ENCODE peak calls at places on chromosomes 13 and 19, in six cellular contexts. A, B, G, W, E and X are unnamed samples.

GRCh38 chr13:24217601-24218281 is 57.2 kb downstream of the SPATA13 start:
- DNase-seq in E (no peak), W (peak; percentile 59), B (peak; percentile 86), A (no peak), G (no peak), X (no peak)

GRCh38 chr13:48709213-48709612 is 55.5 kb downstream of the CYSLTR2 start:
- DNase-seq in B (no peak), A (no peak), E (no peak), G (no peak), W (no peak), X (no peak)

GRCh38 chr19:38478273-38478971 is 44.9 kb downstream of the RYR1 start:
- DNase-seq in A (no peak), B (no peak), E (no peak), W (peak; percentile 30), G (no peak), X (no peak)

GRCh38 chr19:39236527-39236926 is 8.3 kb downstream of the IFNL3 start:
- DNase-seq in G (no peak), E (no peak), W (no peak), B (peak; percentile 17), A (no peak), X (no peak)

GRCh38 chr19:1116726-1117581 is 13.2 kb downstream of the GPX4 start:
- DNase-seq in G (peak; percentile 45), B (no peak), E (no peak), W (no peak), A (no peak), X (no peak)

GRCh38 chr19:6772866-6773322 is 386 bp downstream of the VAV1 start:
- DNase-seq in E (no peak), B (no peak), G (no peak), W (no peak), A (no peak), X (no peak)

GRCh38 chr13:45120967-45121366 is 657 bp downstream of the GTF2F2 start:
- DNase-seq in A (no peak), E (no peak), G (no peak), W (no peak), B (no peak), X (no peak)

GRCh38 chr19:42313096-42313839 is at the start of gene TMEM145:
- DNase-seq in E (no peak), B (no peak), A (no peak), W (no peak), G (no peak), X (peak; percentile 45)

GRCh38 chr19:54207908-54208783 is 7.5 kb downstream of the RPS9 start:
- DNase-seq in A (peak; percentile 75), W (peak; percentile 35), B (peak; percentile 62), E (peak; percentile 86), G (peak; percentile 88), X (no peak)

GRCh38 chr19:18408053-18408476 is 10.6 kb upstream of the LRRC25 start:
- DNase-seq in E (no peak), B (peak; percentile 55), G (peak; percentile 75), W (peak; percentile 41), A (no peak), X (no peak)

DNA sequence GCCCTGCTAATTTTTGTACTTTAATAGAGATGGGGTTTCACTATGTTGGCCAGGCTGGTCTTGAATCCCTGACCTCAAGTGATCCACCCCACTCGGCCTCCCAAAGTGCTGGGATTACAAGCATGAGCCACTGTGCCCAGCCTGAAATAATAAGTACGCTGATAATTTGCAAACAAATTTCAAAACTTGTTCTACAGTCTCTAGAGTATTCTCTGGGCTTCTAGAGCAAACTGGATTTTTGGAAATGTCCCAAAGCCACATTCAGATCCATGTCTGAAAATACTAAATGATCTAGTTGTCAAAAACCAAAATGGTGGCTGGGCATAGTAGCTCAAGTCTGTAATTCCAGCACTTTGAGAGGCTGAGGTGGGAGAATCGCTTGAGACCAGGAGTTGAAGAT is 39.9 kb upstream of the PSPC1 start:
- DNase-seq in B (no peak), W (no peak), A (no peak), E (no peak), G (no peak), X (no peak)
- TF ChIP-seq CTCF in B (no peak), W (no peak), A (no peak), E (no peak), G (no peak), X (no peak)

DNA sequence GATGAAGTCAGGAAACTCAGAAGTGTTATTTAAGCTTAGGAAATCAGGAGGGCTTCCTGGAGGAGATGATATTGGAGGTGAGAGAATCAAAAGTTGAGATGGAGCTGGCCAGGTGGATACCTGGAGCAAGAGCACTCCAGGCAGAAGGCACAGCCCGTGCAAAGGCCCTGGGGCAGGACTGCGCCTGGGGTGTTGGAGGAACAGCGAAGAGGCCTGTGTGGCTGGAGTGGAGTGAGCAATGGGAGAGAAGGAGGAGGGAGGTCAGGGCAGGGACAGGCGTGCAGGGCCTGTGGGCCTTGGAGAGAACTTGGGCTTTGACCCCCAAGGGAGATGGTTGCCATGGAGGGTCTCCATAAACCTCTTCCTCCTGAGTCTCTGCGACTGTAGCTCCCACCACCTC is 42.1 kb downstream of the ZNRF4 start:
- DNase-seq in G (no peak), E (no peak), W (no peak), B (no peak), A (no peak), X (no peak)
- TF ChIP-seq CTCF in G (no peak), E (no peak), W (no peak), B (no peak), A (no peak), X (no peak)

GRCh38 chr19:37317403-37318209 is 53.3 kb upstream of the ZNF527 start:
- DNase-seq in W (peak; percentile 89), E (peak; percentile 99), B (peak; percentile 93), A (peak; percentile 98), G (peak; percentile 94), X (peak; percentile 86)
- TF ChIP-seq CTCF in W (peak; percentile 30), E (peak; percentile 43), B (peak; percentile 20), A (no peak), G (peak; percentile 37), X (peak; percentile 28)

DNA sequence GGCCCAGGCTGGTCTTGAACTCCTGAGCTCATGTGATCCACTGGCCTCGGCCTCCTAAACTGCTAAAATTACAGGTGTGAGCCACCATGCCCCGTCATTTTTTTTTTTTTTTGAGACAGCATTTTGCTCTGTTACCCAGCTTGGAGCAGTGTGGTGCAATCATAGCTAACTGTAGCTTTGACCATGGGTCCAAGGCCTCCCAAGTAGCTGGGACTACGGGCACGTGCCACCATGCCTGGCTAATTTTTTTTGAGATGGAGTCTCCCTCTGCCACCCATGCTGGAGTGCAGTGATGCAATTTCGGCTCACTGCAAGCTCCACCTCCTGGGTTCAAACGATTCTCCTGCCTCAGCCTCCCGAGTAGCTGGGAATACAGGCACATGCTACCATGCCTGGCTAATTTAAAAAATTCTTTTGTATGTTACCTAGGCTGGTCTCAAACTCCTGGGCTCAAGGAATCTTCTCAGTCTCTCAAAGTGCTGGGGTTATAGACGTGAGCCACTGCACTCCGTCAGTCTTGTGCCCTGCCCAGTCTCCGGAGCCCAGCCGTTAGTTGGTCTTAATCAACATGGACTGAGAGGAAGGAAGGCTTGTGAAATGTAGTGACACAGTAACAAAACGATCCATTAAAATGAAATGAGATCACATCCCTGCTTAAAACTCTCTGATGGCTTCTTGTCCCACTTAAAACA is 1.4 kb upstream of the LRG1 start:
- DNase-seq in W (no peak), B (no peak), A (no peak), E (no peak), G (no peak), X (no peak)
- TF ChIP-seq CTCF in W (no peak), B (no peak), A (no peak), E (no peak), G (no peak), X (no peak)

GRCh38 chr13:51730927-51731326 is 73.0 kb downstream of the DHRS12 start:
- DNase-seq in E (no peak), W (no peak), A (no peak), B (no peak), G (no peak), X (no peak)
- TF ChIP-seq CTCF in E (no peak), W (no peak), A (no peak), B (no peak), G (no peak), X (no peak)

DNA sequence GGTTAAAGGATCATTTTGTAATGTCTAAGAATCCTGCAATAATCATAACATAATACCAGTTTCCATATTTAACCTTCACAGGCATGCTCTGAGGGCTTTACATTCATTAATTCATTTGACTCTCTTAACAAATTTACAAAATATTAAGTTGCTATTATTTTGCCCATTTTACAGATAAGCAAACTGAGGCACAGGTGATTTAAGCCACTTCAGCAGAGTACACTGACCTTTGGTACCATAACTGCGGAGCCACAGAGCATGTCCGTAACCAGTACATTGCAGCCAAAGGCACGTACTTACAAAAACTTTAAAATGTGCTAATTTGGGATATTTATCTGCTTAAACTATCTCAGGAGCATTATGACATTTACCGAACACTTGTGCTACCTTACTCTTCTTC is 169.4 kb upstream of the MYO16 start:
- DNase-seq in G (no peak), A (no peak), B (no peak), E (no peak), W (no peak), X (no peak)
- TF ChIP-seq CTCF in G (no peak), A (no peak), B (no peak), E (no peak), W (no peak), X (no peak)

GRCh38 chr13:60351816-60352215 is 45.2 kb upstream of the TDRD3 start:
- DNase-seq in G (no peak), A (no peak), B (no peak), E (no peak), W (no peak), X (no peak)

GRCh38 chr13:60351326-60351725 is 45.7 kb upstream of the TDRD3 start:
- DNase-seq in G (no peak), A (peak; percentile 12), B (no peak), W (peak; percentile 40), E (no peak), X (no peak)

GRCh38 chr13:60343978-60344377 is 53.0 kb upstream of the TDRD3 start:
- DNase-seq in G (no peak), W (no peak), A (no peak), E (no peak), B (no peak), X (no peak)

GRCh38 chr13:60348097-60348496 is 48.9 kb upstream of the TDRD3 start:
- DNase-seq in W (no peak), B (no peak), A (no peak), G (no peak), E (no peak), X (no peak)

GRCh38 chr13:60347174-60347573 is 49.8 kb upstream of the TDRD3 start:
- DNase-seq in A (no peak), W (no peak), B (no peak), G (no peak), E (no peak), X (no peak)
- TF ChIP-seq CTCF in A (no peak), W (no peak), B (no peak), G (no peak), E (no peak), X (no peak)

GRCh38 chr19:3463959-3464796 is 16.1 kb downstream of the SMIM24 start:
- DNase-seq in G (no peak), A (no peak), W (no peak), B (no peak), E (no peak), X (no peak)
- TF ChIP-seq CTCF in G (no peak), A (no peak), W (no peak), B (no peak), E (no peak), X (no peak)

GRCh38 chr13:26112843-26113242 is 61.0 kb upstream of the SHISA2 start:
- DNase-seq in A (no peak), B (no peak), W (peak; percentile 37), G (no peak), E (no peak), X (no peak)
- TF ChIP-seq CTCF in A (no peak), B (no peak), W (peak; percentile 67), G (no peak), E (no peak), X (peak; percentile 53)